ENCODE peak calls at places on chromosomes 11 and 22, in nine cellular contexts. One of them, this sample, is unnamed.

GRCh38 chr11:19935507-19935906 is 222.9 kb downstream of the NAV2 start:
- DNase-seq in left ventricle myocardium inferior: no peak
- DNase-seq in HCT116: no peak
- DNase-seq in RWPE1: no peak
- DNase-seq in IMR-90: peak; percentile 86
- DNase-seq in WTC11: peak; percentile 46
- DNase-seq in tibial artery: no peak
- DNase-seq in fibroblast of lung: peak; percentile 97
- DNase-seq in MM.1S: no peak
- DNase-seq in this sample: no peak

GRCh38 chr11:113401718-113402117 is 14.1 kb downstream of the ANKK1 start:
- DNase-seq in RWPE1: peak; percentile 99
- DNase-seq in fibroblast of lung: no peak
- DNase-seq in IMR-90: no peak
- DNase-seq in MM.1S: no peak
- DNase-seq in left ventricle myocardium inferior: peak; percentile 80
- DNase-seq in tibial artery: peak; percentile 70
- DNase-seq in WTC11: no peak
- DNase-seq in HCT116: peak; percentile 32
- DNase-seq in this sample: no peak

GRCh38 chr11:41935795-41936194 is 476.3 kb upstream of the LRRC4C start:
- DNase-seq in fibroblast of lung: no peak
- DNase-seq in left ventricle myocardium inferior: no peak
- DNase-seq in IMR-90: no peak
- DNase-seq in tibial artery: no peak
- DNase-seq in WTC11: no peak
- DNase-seq in RWPE1: no peak
- DNase-seq in MM.1S: no peak
- DNase-seq in HCT116: no peak
- DNase-seq in this sample: no peak

GRCh38 chr11:70430122-70430521 is 31.8 kb downstream of the CTTN start:
- DNase-seq in tibial artery: no peak
- DNase-seq in RWPE1: no peak
- DNase-seq in HCT116: no peak
- DNase-seq in WTC11: no peak
- DNase-seq in fibroblast of lung: no peak
- DNase-seq in left ventricle myocardium inferior: no peak
- DNase-seq in MM.1S: no peak
- DNase-seq in IMR-90: no peak
- DNase-seq in this sample: no peak

GRCh38 chr11:132056689-132057088 is 686.3 kb downstream of the NTM start:
- DNase-seq in fibroblast of lung: peak; percentile 96
- DNase-seq in MM.1S: no peak
- DNase-seq in WTC11: no peak
- DNase-seq in tibial artery: no peak
- DNase-seq in IMR-90: peak; percentile 95
- DNase-seq in RWPE1: no peak
- DNase-seq in left ventricle myocardium inferior: no peak
- DNase-seq in HCT116: no peak
- DNase-seq in this sample: no peak

GRCh38 chr11:92397356-92397755 is 172.7 kb downstream of the FAT3 start:
- DNase-seq in MM.1S: no peak
- DNase-seq in tibial artery: no peak
- DNase-seq in HCT116: no peak
- DNase-seq in fibroblast of lung: no peak
- DNase-seq in IMR-90: no peak
- DNase-seq in WTC11: no peak
- DNase-seq in left ventricle myocardium inferior: no peak
- DNase-seq in RWPE1: no peak
- DNase-seq in this sample: no peak

GRCh38 chr11:77250881-77251640 is 50.4 kb downstream of the GDPD4 start:
- DNase-seq in WTC11: no peak
- DNase-seq in left ventricle myocardium inferior: no peak
- DNase-seq in RWPE1: peak; percentile 85
- DNase-seq in fibroblast of lung: peak; percentile 77
- DNase-seq in MM.1S: no peak
- DNase-seq in IMR-90: peak; percentile 85
- DNase-seq in tibial artery: no peak
- DNase-seq in HCT116: no peak
- DNase-seq in this sample: no peak

GRCh38 chr22:46678785-46679700 is 58.9 kb downstream of the GRAMD4 start:
- DNase-seq in IMR-90: peak; percentile 71
- DNase-seq in WTC11: no peak
- DNase-seq in left ventricle myocardium inferior: no peak
- DNase-seq in tibial artery: no peak
- DNase-seq in HCT116: no peak
- DNase-seq in fibroblast of lung: no peak
- DNase-seq in RWPE1: no peak
- DNase-seq in MM.1S: no peak
- DNase-seq in this sample: no peak

GRCh38 chr11:68574308-68574707 is 110.0 kb upstream of the GAL start:
- DNase-seq in WTC11: no peak
- DNase-seq in tibial artery: no peak
- DNase-seq in HCT116: no peak
- DNase-seq in RWPE1: no peak
- DNase-seq in IMR-90: peak; percentile 75
- DNase-seq in MM.1S: no peak
- DNase-seq in left ventricle myocardium inferior: no peak
- DNase-seq in fibroblast of lung: peak; percentile 69
- DNase-seq in this sample: no peak

GRCh38 chr11:114116357-114116756 is 56.8 kb downstream of the ZBTB16 start:
- DNase-seq in tibial artery: no peak
- DNase-seq in HCT116: no peak
- DNase-seq in MM.1S: no peak
- DNase-seq in fibroblast of lung: no peak
- DNase-seq in WTC11: no peak
- DNase-seq in RWPE1: no peak
- DNase-seq in left ventricle myocardium inferior: no peak
- DNase-seq in IMR-90: no peak
- DNase-seq in this sample: no peak

GRCh38 chr22:45082795-45083194 is 73.0 kb upstream of the PHF21B start:
- DNase-seq in MM.1S: no peak
- DNase-seq in WTC11: peak; percentile 72
- DNase-seq in RWPE1: no peak
- DNase-seq in IMR-90: no peak
- DNase-seq in left ventricle myocardium inferior: no peak
- DNase-seq in fibroblast of lung: no peak
- DNase-seq in HCT116: no peak
- DNase-seq in tibial artery: no peak
- DNase-seq in this sample: no peak

GRCh38 chr11:125376117-125376516 is 119.9 kb downstream of the FEZ1 start:
- DNase-seq in WTC11: no peak
- DNase-seq in IMR-90: no peak
- DNase-seq in HCT116: no peak
- DNase-seq in RWPE1: peak; percentile 32
- DNase-seq in MM.1S: peak; percentile 42
- DNase-seq in tibial artery: peak; percentile 94
- DNase-seq in fibroblast of lung: peak; percentile 79
- DNase-seq in left ventricle myocardium inferior: peak; percentile 78
- DNase-seq in this sample: no peak

GRCh38 chr22:40231618-40232313 is 54.0 kb downstream of the TNRC6B start:
- DNase-seq in HCT116: no peak
- DNase-seq in tibial artery: no peak
- DNase-seq in fibroblast of lung: no peak
- DNase-seq in RWPE1: no peak
- DNase-seq in left ventricle myocardium inferior: no peak
- DNase-seq in MM.1S: no peak
- DNase-seq in IMR-90: no peak
- DNase-seq in WTC11: no peak
- DNase-seq in this sample: no peak

GRCh38 chr11:117072517-117073218 is 25.6 kb downstream of the SIK3 start:
- DNase-seq in WTC11: no peak
- DNase-seq in IMR-90: peak; percentile 96
- DNase-seq in left ventricle myocardium inferior: no peak
- DNase-seq in fibroblast of lung: peak; percentile 96
- DNase-seq in tibial artery: no peak
- DNase-seq in HCT116: peak; percentile 91
- DNase-seq in RWPE1: peak; percentile 85
- DNase-seq in MM.1S: no peak
- DNase-seq in this sample: peak; percentile 36

GRCh38 chr11:64531906-64532312 is 59.1 kb upstream of the SLC22A12 start:
- DNase-seq in WTC11: no peak
- DNase-seq in HCT116: no peak
- DNase-seq in fibroblast of lung: no peak
- DNase-seq in IMR-90: no peak
- DNase-seq in tibial artery: peak; percentile 35
- DNase-seq in MM.1S: no peak
- DNase-seq in RWPE1: no peak
- DNase-seq in left ventricle myocardium inferior: no peak
- DNase-seq in this sample: no peak

GRCh38 chr22:32413715-32414114 is 1.7 kb upstream of the RTCB start:
- DNase-seq in MM.1S: peak; percentile 46
- DNase-seq in left ventricle myocardium inferior: no peak
- DNase-seq in HCT116: peak; percentile 27
- DNase-seq in IMR-90: peak; percentile 42
- DNase-seq in tibial artery: no peak
- DNase-seq in WTC11: no peak
- DNase-seq in RWPE1: peak; percentile 8
- DNase-seq in fibroblast of lung: peak; percentile 25
- DNase-seq in this sample: peak; percentile 42

GRCh38 chr11:102882389-102883024 is 7.7 kb upstream of the MMP12 start:
- DNase-seq in IMR-90: peak; percentile 48
- DNase-seq in tibial artery: no peak
- DNase-seq in fibroblast of lung: peak; percentile 51
- DNase-seq in left ventricle myocardium inferior: no peak
- DNase-seq in RWPE1: no peak
- DNase-seq in WTC11: no peak
- DNase-seq in HCT116: no peak
- DNase-seq in MM.1S: no peak
- DNase-seq in this sample: peak; percentile 8

GRCh38 chr11:86737752-86738151 is 62.6 kb upstream of the PRSS23 start:
- DNase-seq in IMR-90: peak; percentile 49
- DNase-seq in left ventricle myocardium inferior: no peak
- DNase-seq in fibroblast of lung: no peak
- DNase-seq in RWPE1: no peak
- DNase-seq in MM.1S: no peak
- DNase-seq in WTC11: no peak
- DNase-seq in tibial artery: no peak
- DNase-seq in HCT116: no peak
- DNase-seq in this sample: no peak

GRCh38 chr22:43338766-43339345 is 4.3 kb downstream of the SCUBE1 start:
- DNase-seq in WTC11: no peak
- DNase-seq in RWPE1: no peak
- DNase-seq in tibial artery: no peak
- DNase-seq in MM.1S: no peak
- DNase-seq in fibroblast of lung: no peak
- DNase-seq in IMR-90: no peak
- DNase-seq in HCT116: no peak
- DNase-seq in left ventricle myocardium inferior: no peak
- DNase-seq in this sample: no peak
- TF ChIP-seq CTCF in WTC11: no peak
- TF ChIP-seq CTCF in RWPE1: no peak
- TF ChIP-seq CTCF in tibial artery: no peak
- TF ChIP-seq CTCF in MM.1S: no peak
- TF ChIP-seq CTCF in fibroblast of lung: no peak
- TF ChIP-seq CTCF in IMR-90: no peak
- TF ChIP-seq CTCF in HCT116: no peak
- TF ChIP-seq CTCF in left ventricle myocardium inferior: no peak
- TF ChIP-seq CTCF in this sample: no peak

GRCh38 chr11:30045144-30045543 is 28.3 kb upstream of the KCNA4 start:
- DNase-seq in tibial artery: no peak
- DNase-seq in HCT116: no peak
- DNase-seq in WTC11: no peak
- DNase-seq in left ventricle myocardium inferior: no peak
- DNase-seq in MM.1S: no peak
- DNase-seq in IMR-90: no peak
- DNase-seq in RWPE1: no peak
- DNase-seq in fibroblast of lung: no peak
- DNase-seq in this sample: no peak

GRCh38 chr11:30046211-30046945 is 29.5 kb upstream of the KCNA4 start:
- DNase-seq in IMR-90: no peak
- DNase-seq in fibroblast of lung: no peak
- DNase-seq in WTC11: peak; percentile 52
- DNase-seq in tibial artery: no peak
- DNase-seq in HCT116: no peak
- DNase-seq in left ventricle myocardium inferior: no peak
- DNase-seq in RWPE1: no peak
- DNase-seq in MM.1S: no peak
- DNase-seq in this sample: no peak

GRCh38 chr11:30049214-30049613 is 32.4 kb upstream of the KCNA4 start:
- DNase-seq in RWPE1: no peak
- DNase-seq in IMR-90: no peak
- DNase-seq in MM.1S: no peak
- DNase-seq in HCT116: no peak
- DNase-seq in tibial artery: no peak
- DNase-seq in left ventricle myocardium inferior: no peak
- DNase-seq in WTC11: no peak
- DNase-seq in fibroblast of lung: no peak
- DNase-seq in this sample: no peak
- TF ChIP-seq CTCF in RWPE1: no peak
- TF ChIP-seq CTCF in IMR-90: no peak
- TF ChIP-seq CTCF in MM.1S: peak; percentile 11
- TF ChIP-seq CTCF in HCT116: no peak
- TF ChIP-seq CTCF in tibial artery: no peak
- TF ChIP-seq CTCF in left ventricle myocardium inferior: peak; percentile 48
- TF ChIP-seq CTCF in WTC11: no peak
- TF ChIP-seq CTCF in fibroblast of lung: no peak
- TF ChIP-seq CTCF in this sample: no peak

DNA sequence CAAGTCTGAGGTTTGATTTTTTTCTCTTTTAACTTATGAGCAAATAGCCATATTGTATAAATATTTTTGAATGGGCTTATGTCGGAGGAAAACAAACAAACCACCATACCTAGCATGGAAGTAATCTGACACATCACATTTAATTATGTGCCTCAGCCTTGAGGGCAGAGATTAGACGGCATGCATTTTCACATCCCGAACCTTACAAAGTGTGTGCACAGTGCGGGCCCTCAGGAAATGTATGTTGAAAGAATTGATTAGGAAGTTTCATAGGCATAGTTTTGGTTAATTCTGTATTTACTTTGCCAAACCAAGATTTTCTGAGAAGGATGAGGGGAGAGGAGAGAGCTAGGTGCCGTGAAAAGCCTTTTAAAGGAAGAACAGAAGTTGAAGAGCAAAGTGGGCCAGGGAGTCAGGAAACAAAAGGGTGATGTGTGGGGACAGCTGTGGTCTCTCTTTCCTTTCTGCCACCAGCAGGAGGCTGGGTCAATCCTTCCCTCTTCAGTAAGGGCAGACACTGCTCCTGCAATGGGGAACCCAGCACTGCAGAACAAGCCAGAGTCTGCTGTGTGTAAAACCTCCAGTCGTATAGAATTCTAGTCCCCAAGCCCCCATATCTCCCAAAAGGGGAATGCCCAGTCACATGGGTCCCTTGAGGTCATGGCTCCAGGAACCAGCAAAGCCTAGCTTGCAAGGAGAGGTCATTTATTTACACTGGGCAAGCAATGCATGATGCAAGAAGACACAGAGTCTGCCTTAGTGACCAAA is 71.2 kb upstream of the OLFML1 start:
- DNase-seq in MM.1S: no peak
- DNase-seq in RWPE1: no peak
- DNase-seq in HCT116: no peak
- DNase-seq in left ventricle myocardium inferior: no peak
- DNase-seq in fibroblast of lung: no peak
- DNase-seq in WTC11: no peak
- DNase-seq in IMR-90: no peak
- DNase-seq in tibial artery: no peak
- DNase-seq in this sample: no peak
- TF ChIP-seq CTCF in MM.1S: no peak
- TF ChIP-seq CTCF in RWPE1: no peak
- TF ChIP-seq CTCF in HCT116: no peak
- TF ChIP-seq CTCF in left ventricle myocardium inferior: no peak
- TF ChIP-seq CTCF in fibroblast of lung: no peak
- TF ChIP-seq CTCF in WTC11: no peak
- TF ChIP-seq CTCF in IMR-90: no peak
- TF ChIP-seq CTCF in tibial artery: no peak
- TF ChIP-seq CTCF in this sample: no peak

GRCh38 chr22:43110444-43110926 is at the start of gene BIK:
- DNase-seq in IMR-90: no peak
- DNase-seq in MM.1S: peak; percentile 61
- DNase-seq in HCT116: no peak
- DNase-seq in fibroblast of lung: no peak
- DNase-seq in RWPE1: peak; percentile 19
- DNase-seq in tibial artery: no peak
- DNase-seq in left ventricle myocardium inferior: peak; percentile 39
- DNase-seq in WTC11: peak; percentile 74
- DNase-seq in this sample: peak; percentile 72
- TF ChIP-seq CTCF in IMR-90: peak; percentile 20
- TF ChIP-seq CTCF in MM.1S: peak; percentile 26
- TF ChIP-seq CTCF in HCT116: no peak
- TF ChIP-seq CTCF in fibroblast of lung: peak; percentile 14
- TF ChIP-seq CTCF in RWPE1: no peak
- TF ChIP-seq CTCF in tibial artery: peak; percentile 17
- TF ChIP-seq CTCF in left ventricle myocardium inferior: peak; percentile 41
- TF ChIP-seq CTCF in WTC11: no peak
- TF ChIP-seq CTCF in this sample: no peak